ENCODE peak calls at places on chromosome 7, in six cellular contexts. Q is HepG2, I is A549, K is transverse colon, F is GM12878, O is ovary. U is an unnamed sample. For H3K4me1, the result is how much of the 10 kb centered on the place peaks cover.

GRCh38 chr7:151321341-151321740 is 20.3 kb upstream of the NUB1 start:
- DNase-seq in F (no peak), I (no peak), Q (no peak), K (no peak), O (no peak), U (no peak)

GRCh38 chr7:47601119-47601880 is 19.4 kb upstream of the TNS3 start:
- DNase-seq in F (no peak), K (no peak), I (peak), Q (peak), O (no peak), U (no peak)

GRCh38 chr7:27606270-27607209 is 56.1 kb downstream of the HIBADH start:
- DNase-seq in Q (peak), K (no peak), O (no peak), F (no peak), I (peak), U (no peak)

GRCh38 chr7:4084271-4084670 is 597.8 kb upstream of the FOXK1 start:
- DNase-seq in K (no peak), Q (no peak), I (no peak), F (no peak), O (no peak), U (no peak)

GRCh38 chr7:133009426-133009825 is 72.5 kb downstream of the CHCHD3 start:
- DNase-seq in F (no peak), K (no peak), I (no peak), O (no peak), Q (no peak), U (no peak)

GRCh38 chr7:66190504-66190857 is 14.7 kb upstream of the TPST1 start:
- DNase-seq in F (no peak), K (no peak), Q (no peak), I (no peak), O (no peak), U (no peak)

GRCh38 chr7:1569016-1569415 is 816 bp downstream of the PSMG3 start:
- DNase-seq in I (peak), Q (no peak), K (no peak), O (no peak), F (no peak), U (no peak)

GRCh38 chr7:39421251-39421650 is 145.0 kb upstream of the YAE1 start:
- DNase-seq in O (no peak), I (no peak), F (no peak), Q (no peak), K (no peak), U (no peak)

GRCh38 chr7:115410972-115411686 is 489.2 kb downstream of the MDFIC start:
- DNase-seq in I (no peak), K (no peak), Q (no peak), F (no peak), O (no peak), U (no peak)

GRCh38 chr7:1447112-1447511 is 12.2 kb downstream of the MICALL2 start:
- DNase-seq in I (no peak), O (no peak), K (no peak), Q (no peak), F (no peak), U (no peak)

GRCh38 chr7:151849008-151849878 is 27.7 kb downstream of the PRKAG2 start:
- DNase-seq in I (no peak), Q (no peak), K (no peak), F (no peak), O (peak), U (no peak)

GRCh38 chr7:28389504-28390385 is 22.6 kb upstream of the CREB5 start:
- DNase-seq in Q (peak), K (no peak), O (no peak), I (peak), F (no peak), U (no peak)

GRCh38 chr7:128703605-128704004 is 31.5 kb downstream of the GARIN1A start:
- DNase-seq in Q (no peak), O (no peak), I (no peak), F (no peak), K (no peak), U (no peak)

GRCh38 chr7:44112231-44112996 is 8.3 kb downstream of the AEBP1 start:
- DNase-seq in F (no peak), Q (no peak), I (no peak), O (peak), K (no peak), U (no peak)

GRCh38 chr7:67625257-67625713 is 628.7 kb downstream of the TYW1 start:
- DNase-seq in Q (peak), F (no peak), K (peak), I (peak), O (peak), U (peak)

GRCh38 chr7:42138691-42139090 is 98.3 kb downstream of the GLI3 start:
- DNase-seq in K (no peak), F (no peak), I (no peak), Q (no peak), O (no peak), U (no peak)

GRCh38 chr7:42137941-42138340 is 99.1 kb downstream of the GLI3 start:
- DNase-seq in K (no peak), O (no peak), F (no peak), Q (no peak), I (no peak), U (no peak)

GRCh38 chr7:42137431-42137830 is 99.6 kb downstream of the GLI3 start:
- DNase-seq in K (no peak), F (no peak), I (no peak), Q (no peak), O (no peak), U (no peak)

GRCh38 chr7:42134276-42134871 is 102.6 kb downstream of the GLI3 start:
- DNase-seq in K (no peak), F (no peak), I (no peak), O (no peak), Q (no peak), U (no peak)

GRCh38 chr7:42135728-42136127 is 101.3 kb downstream of the GLI3 start:
- DNase-seq in Q (no peak), K (no peak), F (no peak), O (no peak), I (no peak), U (no peak)
- H3K4me1 ChIP-seq in Q (under half), K (under half), F (under half), O (under half), I (under half), U (under half)

GRCh38 chr7:95323410-95324129 is 762 bp downstream of the PON1 start:
- DNase-seq in F (no peak), O (no peak), K (no peak), I (peak), Q (no peak), U (no peak)
- H3K4me3 ChIP-seq in F (no peak), O (no peak), K (no peak), I (peak), Q (no peak), U (no peak)

GRCh38 chr7:140961117-140961516 is 36.4 kb upstream of the BRAF start:
- DNase-seq in Q (no peak), O (no peak), F (no peak), K (no peak), I (no peak), U (no peak)

GRCh38 chr7:140967438-140967837 is 42.7 kb upstream of the BRAF start:
- DNase-seq in I (no peak), O (no peak), Q (no peak), K (no peak), F (no peak), U (no peak)

GRCh38 chr7:140972344-140972743 is 42.4 kb downstream of the MRPS33 start:
- DNase-seq in F (no peak), I (no peak), Q (no peak), K (no peak), O (no peak), U (no peak)

DNA sequence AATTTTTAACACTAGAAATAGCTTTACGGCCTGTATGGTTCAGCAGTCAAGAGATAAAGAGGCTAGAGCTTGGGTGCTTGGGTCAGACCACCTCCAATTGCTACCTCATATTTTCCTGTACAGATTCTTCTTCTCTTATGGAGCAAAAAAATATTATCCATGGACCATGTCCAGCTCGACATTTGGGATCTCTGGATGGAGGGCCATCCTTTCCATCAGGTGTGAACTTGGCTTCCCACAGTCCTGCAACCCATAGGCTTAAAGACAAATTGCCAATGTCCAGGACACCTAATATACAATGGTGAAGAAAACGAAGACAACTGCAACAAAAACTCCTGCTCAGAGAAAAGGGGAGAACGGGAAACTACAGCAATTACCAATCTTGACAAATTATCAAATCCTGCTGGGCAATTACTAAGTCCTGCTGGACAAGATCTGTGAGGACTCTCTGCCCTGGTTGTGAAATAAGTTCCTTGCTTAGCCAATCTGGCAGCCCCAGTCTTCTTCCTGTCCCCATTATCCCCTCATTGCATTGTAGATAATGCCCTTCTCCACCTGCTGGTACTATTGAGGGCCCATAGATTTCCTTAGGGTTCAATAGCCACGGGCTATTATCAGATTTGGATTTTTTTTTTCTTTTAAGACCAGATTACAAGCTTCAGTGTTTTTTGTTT is 42.0 kb upstream of the BRAF start:
- DNase-seq in K (no peak), Q (no peak), F (no peak), I (no peak), O (no peak), U (no peak)
- TF ChIP-seq EP300 in K (no peak), Q (no peak), F (no peak), I (no peak), O (no peak), U (no peak)

DNA sequence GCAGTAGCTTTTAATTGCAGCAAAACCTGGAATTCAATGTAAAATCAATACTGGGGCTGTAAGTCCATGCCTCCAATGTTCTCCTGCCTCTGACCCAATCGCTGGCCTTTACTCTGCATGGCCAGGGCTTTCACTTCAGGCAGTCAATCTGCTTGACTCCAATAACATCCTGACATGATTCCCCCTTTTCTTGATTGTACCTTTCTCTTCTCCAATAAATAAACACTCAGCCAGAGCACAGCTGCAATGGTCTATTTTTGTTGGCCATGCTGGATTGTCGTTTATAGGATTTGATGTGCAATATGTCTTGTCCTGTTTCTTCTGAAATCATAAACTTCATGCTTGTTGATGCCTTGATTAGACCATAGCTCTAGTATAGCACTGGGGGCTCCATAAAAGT is 97.8 kb upstream of the COL1A2 start:
- DNase-seq in O (no peak), K (no peak), Q (no peak), F (no peak), I (no peak), U (no peak)
- H3K4me1 ChIP-seq in O (under half), K (under half), Q (under half), F (under half), I (under half), U (under half)

GRCh38 chr7:149240637-149241036 is 1.2 kb downstream of the ZNF212 start:
- DNase-seq in Q (no peak), I (no peak), K (no peak), O (no peak), F (no peak), U (no peak)

GRCh38 chr7:149241695-149242094 is 2.2 kb downstream of the ZNF212 start:
- DNase-seq in F (no peak), Q (no peak), K (no peak), O (no peak), I (no peak), U (no peak)

GRCh38 chr7:149239345-149240143 is at the start of gene ZNF212:
- DNase-seq in F (peak), O (peak), K (peak), I (peak), Q (peak), U (peak)

GRCh38 chr7:149237502-149237901 is 1.9 kb upstream of the ZNF212 start:
- DNase-seq in K (no peak), I (no peak), O (no peak), Q (no peak), F (no peak), U (no peak)

DNA sequence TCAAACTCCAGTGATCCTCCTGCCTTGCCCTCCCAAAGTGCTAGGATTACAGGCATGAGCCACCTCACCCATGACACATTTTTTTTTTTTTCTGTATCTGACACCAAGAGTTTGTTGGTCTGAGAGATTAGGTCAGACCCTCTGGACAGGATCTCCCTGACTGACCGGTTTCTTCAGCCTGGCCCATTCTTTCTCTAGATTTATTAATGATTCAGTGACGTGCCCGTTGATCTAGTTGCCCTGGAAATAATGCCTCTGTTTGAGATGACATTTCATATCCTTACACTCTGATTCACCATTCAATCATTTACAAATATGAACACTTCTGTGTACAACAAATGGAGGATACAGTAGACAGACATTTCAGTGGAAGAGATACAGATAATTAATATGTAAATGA is 1.4 kb upstream of the ZNF212 start:
- DNase-seq in K (no peak), I (peak), Q (no peak), F (no peak), O (no peak), U (no peak)
- H3K4me3 ChIP-seq in K (no peak), I (no peak), Q (no peak), F (no peak), O (no peak), U (no peak)

GRCh38 chr7:26187380-26188290 is 12.9 kb downstream of the HNRNPA2B1 start:
- DNase-seq in F (no peak), O (no peak), K (no peak), I (no peak), Q (no peak), U (no peak)
- TF ChIP-seq EP300 in F (no peak), O (no peak), K (no peak), I (no peak), Q (no peak), U (no peak)

GRCh38 chr7:50358808-50359207 is 54.3 kb downstream of the IKZF1 start:
- DNase-seq in K (no peak), F (no peak), I (no peak), O (no peak), Q (no peak), U (no peak)
- H3K4me1 ChIP-seq in K (under half), F (under half), I (under half), O (under half), Q (under half), U (under half)

DNA sequence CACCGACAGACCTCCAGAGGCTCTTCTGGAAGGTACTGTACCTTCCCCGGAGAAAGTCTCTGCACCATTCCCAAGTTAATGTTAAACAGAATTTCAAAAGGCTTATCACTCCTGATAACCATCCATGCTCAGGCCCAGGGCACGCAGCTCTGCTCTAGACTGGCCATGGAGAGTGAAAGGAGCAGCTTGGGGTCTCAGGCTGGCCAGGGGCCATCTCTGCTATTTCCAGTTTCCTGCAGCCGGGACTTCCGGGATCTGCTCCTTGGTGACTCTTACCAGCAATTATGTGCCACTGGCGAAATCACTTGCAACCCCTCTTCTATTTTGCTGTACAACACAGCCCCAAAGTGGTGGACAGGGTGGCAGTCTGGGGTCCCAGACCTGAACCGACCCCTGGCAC is 6.0 kb downstream of the CLDN15 start:
- DNase-seq in F (no peak), O (no peak), Q (peak), I (no peak), K (no peak), U (peak)
- H3K4me3 ChIP-seq in F (no peak), O (no peak), Q (peak), I (no peak), K (peak), U (peak)